ENCODE peak calls at places on chromosomes 6 and 20, in nine cellular contexts. One of them, this sample, is unnamed.

GRCh38 chr20:59788811-59789210 is 144.6 kb downstream of the SYCP2 start:
- DNase-seq in fibroblast of pulmonary artery: no peak
- DNase-seq in IMR-90: no peak
- DNase-seq in tibial nerve: no peak
- DNase-seq in brain microvascular endothelial cell: no peak
- DNase-seq in tibial artery: no peak
- DNase-seq in prostate gland: no peak
- DNase-seq in upper lobe of right lung: no peak
- DNase-seq in fibroblast of lung: no peak
- DNase-seq in this sample: no peak

GRCh38 chr6:154392561-154392960 is 36.0 kb upstream of the IPCEF1 start:
- DNase-seq in IMR-90: no peak
- DNase-seq in fibroblast of pulmonary artery: no peak
- DNase-seq in tibial artery: no peak
- DNase-seq in fibroblast of lung: no peak
- DNase-seq in upper lobe of right lung: no peak
- DNase-seq in tibial nerve: no peak
- DNase-seq in prostate gland: no peak
- DNase-seq in brain microvascular endothelial cell: no peak
- DNase-seq in this sample: no peak

GRCh38 chr6:138550346-138550767 is 51.1 kb upstream of the NHSL1 start:
- DNase-seq in tibial artery: no peak
- DNase-seq in IMR-90: no peak
- DNase-seq in upper lobe of right lung: no peak
- DNase-seq in prostate gland: no peak
- DNase-seq in tibial nerve: no peak
- DNase-seq in fibroblast of pulmonary artery: no peak
- DNase-seq in fibroblast of lung: no peak
- DNase-seq in brain microvascular endothelial cell: no peak
- DNase-seq in this sample: no peak

GRCh38 chr6:147156799-147157382 is 47.3 kb upstream of the STXBP5 start:
- DNase-seq in fibroblast of pulmonary artery: peak; percentile 40
- DNase-seq in brain microvascular endothelial cell: peak; percentile 82
- DNase-seq in prostate gland: no peak
- DNase-seq in upper lobe of right lung: no peak
- DNase-seq in tibial nerve: no peak
- DNase-seq in IMR-90: peak; percentile 52
- DNase-seq in fibroblast of lung: peak; percentile 55
- DNase-seq in tibial artery: no peak
- DNase-seq in this sample: no peak

GRCh38 chr6:85641522-85641915 is 1.2 kb downstream of the SYNCRIP start:
- DNase-seq in IMR-90: peak; percentile 25
- DNase-seq in prostate gland: no peak
- DNase-seq in fibroblast of lung: no peak
- DNase-seq in upper lobe of right lung: no peak
- DNase-seq in tibial artery: no peak
- DNase-seq in fibroblast of pulmonary artery: no peak
- DNase-seq in brain microvascular endothelial cell: no peak
- DNase-seq in tibial nerve: no peak
- DNase-seq in this sample: no peak

GRCh38 chr6:47180633-47181032 is 129.1 kb downstream of the TNFRSF21 start:
- DNase-seq in tibial nerve: no peak
- DNase-seq in fibroblast of pulmonary artery: peak; percentile 51
- DNase-seq in brain microvascular endothelial cell: peak; percentile 80
- DNase-seq in IMR-90: peak; percentile 44
- DNase-seq in prostate gland: no peak
- DNase-seq in fibroblast of lung: peak; percentile 25
- DNase-seq in upper lobe of right lung: no peak
- DNase-seq in tibial artery: no peak
- DNase-seq in this sample: no peak

GRCh38 chr6:15033850-15034203 is 212.0 kb upstream of the JARID2 start:
- DNase-seq in fibroblast of lung: no peak
- DNase-seq in tibial nerve: no peak
- DNase-seq in fibroblast of pulmonary artery: no peak
- DNase-seq in upper lobe of right lung: no peak
- DNase-seq in tibial artery: no peak
- DNase-seq in brain microvascular endothelial cell: no peak
- DNase-seq in IMR-90: no peak
- DNase-seq in prostate gland: no peak
- DNase-seq in this sample: no peak

GRCh38 chr6:134898575-134898974 is 51.3 kb downstream of the ALDH8A1 start:
- DNase-seq in prostate gland: no peak
- DNase-seq in fibroblast of lung: no peak
- DNase-seq in brain microvascular endothelial cell: no peak
- DNase-seq in fibroblast of pulmonary artery: no peak
- DNase-seq in tibial artery: no peak
- DNase-seq in tibial nerve: no peak
- DNase-seq in IMR-90: no peak
- DNase-seq in upper lobe of right lung: no peak
- DNase-seq in this sample: no peak

GRCh38 chr6:118844915-118845314 is 49.0 kb upstream of the ASF1A start:
- DNase-seq in fibroblast of pulmonary artery: no peak
- DNase-seq in fibroblast of lung: no peak
- DNase-seq in tibial artery: no peak
- DNase-seq in brain microvascular endothelial cell: no peak
- DNase-seq in prostate gland: no peak
- DNase-seq in upper lobe of right lung: no peak
- DNase-seq in IMR-90: peak; percentile 35
- DNase-seq in tibial nerve: no peak
- DNase-seq in this sample: no peak

GRCh38 chr6:89581669-89582068 is 56.9 kb downstream of the LYRM2 start:
- DNase-seq in tibial artery: no peak
- DNase-seq in upper lobe of right lung: no peak
- DNase-seq in fibroblast of pulmonary artery: no peak
- DNase-seq in brain microvascular endothelial cell: no peak
- DNase-seq in fibroblast of lung: no peak
- DNase-seq in tibial nerve: no peak
- DNase-seq in prostate gland: no peak
- DNase-seq in IMR-90: no peak
- DNase-seq in this sample: no peak

GRCh38 chr6:14209005-14209404 is 91.4 kb downstream of the CD83 start:
- DNase-seq in fibroblast of lung: peak; percentile 16
- DNase-seq in upper lobe of right lung: no peak
- DNase-seq in tibial nerve: no peak
- DNase-seq in brain microvascular endothelial cell: no peak
- DNase-seq in fibroblast of pulmonary artery: no peak
- DNase-seq in IMR-90: no peak
- DNase-seq in tibial artery: no peak
- DNase-seq in prostate gland: no peak
- DNase-seq in this sample: no peak

GRCh38 chr6:10030942-10031537 is 383.8 kb downstream of the TFAP2A start:
- DNase-seq in prostate gland: no peak
- DNase-seq in IMR-90: no peak
- DNase-seq in upper lobe of right lung: no peak
- DNase-seq in fibroblast of lung: no peak
- DNase-seq in fibroblast of pulmonary artery: no peak
- DNase-seq in brain microvascular endothelial cell: no peak
- DNase-seq in tibial artery: no peak
- DNase-seq in tibial nerve: no peak
- DNase-seq in this sample: no peak

GRCh38 chr6:159151266-159151855 is 17.8 kb upstream of the FNDC1 start:
- DNase-seq in fibroblast of pulmonary artery: peak; percentile 71
- DNase-seq in upper lobe of right lung: no peak
- DNase-seq in tibial artery: peak; percentile 47
- DNase-seq in tibial nerve: peak; percentile 64
- DNase-seq in prostate gland: no peak
- DNase-seq in brain microvascular endothelial cell: peak; percentile 73
- DNase-seq in IMR-90: peak; percentile 58
- DNase-seq in fibroblast of lung: peak; percentile 39
- DNase-seq in this sample: peak; percentile 50

GRCh38 chr6:149965191-149966020 is 1.7 kb downstream of the ULBP1 start:
- DNase-seq in upper lobe of right lung: no peak
- DNase-seq in tibial artery: no peak
- DNase-seq in IMR-90: no peak
- DNase-seq in prostate gland: no peak
- DNase-seq in fibroblast of lung: no peak
- DNase-seq in tibial nerve: no peak
- DNase-seq in fibroblast of pulmonary artery: peak; percentile 20
- DNase-seq in brain microvascular endothelial cell: no peak
- DNase-seq in this sample: no peak

GRCh38 chr6:11043961-11044711 is at the start of gene ELOVL2:
- DNase-seq in fibroblast of lung: peak; percentile 54
- DNase-seq in brain microvascular endothelial cell: no peak
- DNase-seq in fibroblast of pulmonary artery: peak; percentile 53
- DNase-seq in tibial nerve: no peak
- DNase-seq in IMR-90: peak; percentile 61
- DNase-seq in tibial artery: no peak
- DNase-seq in upper lobe of right lung: peak; percentile 66
- DNase-seq in prostate gland: no peak
- DNase-seq in this sample: no peak
- TF ChIP-seq CTCF in fibroblast of lung: peak; percentile 43
- TF ChIP-seq CTCF in brain microvascular endothelial cell: peak; percentile 58
- TF ChIP-seq CTCF in fibroblast of pulmonary artery: peak; percentile 34
- TF ChIP-seq CTCF in tibial nerve: no peak
- TF ChIP-seq CTCF in IMR-90: peak; percentile 99
- TF ChIP-seq CTCF in tibial artery: no peak
- TF ChIP-seq CTCF in upper lobe of right lung: peak; percentile 28
- TF ChIP-seq CTCF in prostate gland: peak; percentile 37
- TF ChIP-seq CTCF in this sample: no peak

GRCh38 chr6:96926425-96926824 is 1.9 kb downstream of the KLHL32 start:
- DNase-seq in tibial artery: no peak
- DNase-seq in upper lobe of right lung: no peak
- DNase-seq in tibial nerve: no peak
- DNase-seq in prostate gland: no peak
- DNase-seq in brain microvascular endothelial cell: no peak
- DNase-seq in fibroblast of pulmonary artery: peak; percentile 1
- DNase-seq in fibroblast of lung: no peak
- DNase-seq in IMR-90: no peak
- DNase-seq in this sample: no peak
- H3K4me3 ChIP-seq in tibial artery: no peak overlapping the region
- H3K4me3 ChIP-seq in upper lobe of right lung: no peak overlapping the region
- H3K4me3 ChIP-seq in tibial nerve: no peak overlapping the region
- H3K4me3 ChIP-seq in prostate gland: no peak overlapping the region
- H3K4me3 ChIP-seq in brain microvascular endothelial cell: no peak overlapping the region
- H3K4me3 ChIP-seq in fibroblast of pulmonary artery: no peak overlapping the region
- H3K4me3 ChIP-seq in fibroblast of lung: no peak overlapping the region
- H3K4me3 ChIP-seq in IMR-90: no peak overlapping the region
- H3K4me3 ChIP-seq in this sample: no peak overlapping the region

GRCh38 chr6:156102129-156102528 is 646.5 kb upstream of the NOX3 start:
- DNase-seq in fibroblast of lung: no peak
- DNase-seq in IMR-90: peak; percentile 23
- DNase-seq in upper lobe of right lung: no peak
- DNase-seq in brain microvascular endothelial cell: peak; percentile 8
- DNase-seq in tibial artery: no peak
- DNase-seq in prostate gland: no peak
- DNase-seq in tibial nerve: no peak
- DNase-seq in fibroblast of pulmonary artery: peak; percentile 21
- DNase-seq in this sample: no peak
- TF ChIP-seq CTCF in fibroblast of lung: peak; percentile 43
- TF ChIP-seq CTCF in IMR-90: peak; percentile 36
- TF ChIP-seq CTCF in upper lobe of right lung: no peak
- TF ChIP-seq CTCF in brain microvascular endothelial cell: peak; percentile 45
- TF ChIP-seq CTCF in tibial artery: no peak
- TF ChIP-seq CTCF in prostate gland: no peak
- TF ChIP-seq CTCF in tibial nerve: no peak
- TF ChIP-seq CTCF in fibroblast of pulmonary artery: peak; percentile 38
- TF ChIP-seq CTCF in this sample: no peak

DNA sequence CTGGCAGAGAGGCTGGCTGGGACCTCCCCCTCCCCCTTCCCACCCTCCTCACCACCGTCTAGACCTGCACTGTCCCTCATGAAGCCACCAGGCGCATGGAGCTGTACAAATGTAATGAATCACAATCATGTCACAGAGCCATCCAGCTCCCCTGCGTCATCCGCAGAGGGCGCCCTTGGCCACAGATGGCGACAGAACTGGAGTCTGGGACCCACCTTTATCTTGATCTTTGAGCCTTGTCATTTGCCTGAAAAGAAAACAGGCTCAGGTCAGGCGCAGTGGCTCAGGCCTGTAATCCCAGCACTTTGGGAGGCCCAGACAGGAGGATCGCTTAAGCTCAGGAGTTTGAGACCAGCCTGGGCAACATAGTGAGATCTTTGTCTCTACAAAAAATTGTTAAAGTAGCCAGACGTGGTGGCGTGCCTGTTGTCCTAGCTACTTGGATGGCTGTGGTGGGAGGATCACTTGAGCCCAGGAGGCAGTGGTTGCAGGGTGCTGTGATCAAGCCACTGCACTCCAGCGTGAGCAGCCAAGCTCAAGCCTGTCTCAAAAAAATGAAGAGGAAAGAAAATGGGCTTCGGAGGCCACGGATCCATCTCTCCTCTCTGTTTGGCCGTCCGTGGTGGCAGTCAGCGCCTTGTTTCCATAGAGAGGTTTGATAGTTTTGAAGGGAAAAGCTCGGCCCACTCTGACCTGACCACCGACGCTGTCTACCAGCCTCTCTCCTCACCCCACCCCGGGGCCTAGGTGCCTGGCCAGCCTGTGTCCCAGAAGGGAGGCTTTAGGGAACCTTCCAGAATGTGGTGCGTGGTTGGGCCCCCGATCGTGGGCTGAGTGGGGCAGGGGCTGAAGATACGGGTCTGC is 6.2 kb downstream of the COL9A3 start:
- DNase-seq in brain microvascular endothelial cell: no peak
- DNase-seq in fibroblast of pulmonary artery: no peak
- DNase-seq in tibial artery: no peak
- DNase-seq in IMR-90: peak; percentile 11
- DNase-seq in fibroblast of lung: no peak
- DNase-seq in tibial nerve: no peak
- DNase-seq in prostate gland: no peak
- DNase-seq in upper lobe of right lung: no peak
- DNase-seq in this sample: peak; percentile 64
- H3K4me3 ChIP-seq in brain microvascular endothelial cell: no peak overlapping the region
- H3K4me3 ChIP-seq in fibroblast of pulmonary artery: no peak overlapping the region
- H3K4me3 ChIP-seq in tibial artery: no peak overlapping the region
- H3K4me3 ChIP-seq in IMR-90: no peak overlapping the region
- H3K4me3 ChIP-seq in fibroblast of lung: no peak overlapping the region
- H3K4me3 ChIP-seq in tibial nerve: no peak overlapping the region
- H3K4me3 ChIP-seq in prostate gland: no peak overlapping the region
- H3K4me3 ChIP-seq in upper lobe of right lung: no peak overlapping the region
- H3K4me3 ChIP-seq in this sample: no peak overlapping the region

GRCh38 chr20:32439132-32439829 is 81.2 kb downstream of the ASXL1 start:
- DNase-seq in prostate gland: no peak
- DNase-seq in fibroblast of lung: peak; percentile 77
- DNase-seq in tibial nerve: no peak
- DNase-seq in IMR-90: peak; percentile 92
- DNase-seq in brain microvascular endothelial cell: peak; percentile 75
- DNase-seq in tibial artery: no peak
- DNase-seq in upper lobe of right lung: no peak
- DNase-seq in fibroblast of pulmonary artery: peak; percentile 55
- DNase-seq in this sample: no peak
- TF ChIP-seq CTCF in prostate gland: no peak
- TF ChIP-seq CTCF in fibroblast of lung: peak; percentile 1
- TF ChIP-seq CTCF in tibial nerve: no peak
- TF ChIP-seq CTCF in IMR-90: peak; percentile 21
- TF ChIP-seq CTCF in brain microvascular endothelial cell: peak; percentile 39
- TF ChIP-seq CTCF in tibial artery: no peak
- TF ChIP-seq CTCF in upper lobe of right lung: no peak
- TF ChIP-seq CTCF in fibroblast of pulmonary artery: no peak
- TF ChIP-seq CTCF in this sample: no peak

This sample was measured in Peyer's patch.